ENCODE peak calls at places on chromosome 10, in seven cellular contexts. Y is colonic mucosa; O is left ventricle myocardium inferior; S is Calu3; K is fibroblast of lung; A is activated T-helper 1 cell treated with anti-CD3 and anti-CD28 coated beads, Interleukin-2, amount 50 U/mL, for 16 hours; C is amygdala. E is an unnamed sample.
A peak's percentile ranks its signal among the peaks of the same experiment; 100 is the strongest.

GRCh38 chr10:31157125-31157983 is 125.7 kb upstream of the ZNF438 start:
- DNase-seq in O (peak; percentile 76), Y (no peak), S (no peak), C (peak; percentile 52), A (no peak), K (peak; percentile 87), E (peak; percentile 86)

GRCh38 chr10:4434105-4434504 is 391.9 kb upstream of the AKR1E2 start:
- DNase-seq in C (no peak), S (no peak), K (no peak), Y (no peak), A (no peak), O (no peak), E (no peak)

GRCh38 chr10:113350311-113350710 is 202.5 kb upstream of the HABP2 start:
- DNase-seq in Y (no peak), K (no peak), C (no peak), A (no peak), O (no peak), S (no peak), E (no peak)

GRCh38 chr10:29243750-29244149 is 45.1 kb upstream of the LYZL1 start:
- DNase-seq in Y (peak; percentile 22), O (no peak), A (no peak), C (no peak), K (no peak), S (peak; percentile 32), E (no peak)

GRCh38 chr10:51397695-51398094 is 301.7 kb downstream of the CSTF2T start:
- DNase-seq in S (peak; percentile 36), Y (peak; percentile 82), C (no peak), K (peak; percentile 75), O (peak; percentile 55), A (no peak), E (peak; percentile 61)

GRCh38 chr10:71074176-71074755 is 138.1 kb upstream of the UNC5B start:
- DNase-seq in A (no peak), C (no peak), O (no peak), Y (no peak), K (no peak), S (no peak), E (no peak)

GRCh38 chr10:132410056-132410778 is 13.2 kb downstream of the PWWP2B start:
- DNase-seq in S (no peak), K (no peak), O (no peak), A (no peak), Y (no peak), C (no peak), E (no peak)

GRCh38 chr10:89283988-89284475 is 17.8 kb upstream of the IFIT2 start:
- DNase-seq in O (peak; percentile 59), S (peak; percentile 18), A (no peak), C (no peak), Y (no peak), K (peak; percentile 97), E (peak; percentile 65)

GRCh38 chr10:78327778-78328591 is 294.3 kb downstream of the RPS24 start:
- DNase-seq in O (no peak), A (no peak), Y (no peak), C (no peak), K (no peak), S (no peak), E (no peak)

GRCh38 chr10:79404231-79404609 is 41.2 kb downstream of the ZCCHC24 start:
- DNase-seq in K (peak; percentile 93), A (no peak), O (peak; percentile 66), S (no peak), C (no peak), Y (no peak), E (peak; percentile 82)

GRCh38 chr10:87618470-87619423 is 40.9 kb upstream of the PAPSS2 start:
- DNase-seq in K (no peak), C (no peak), Y (peak; percentile 82), A (no peak), O (no peak), S (no peak), E (no peak)

GRCh38 chr10:102119417-102120141 is 589 bp downstream of the LDB1 start:
- DNase-seq in C (peak; percentile 36), K (peak; percentile 58), A (no peak), O (peak; percentile 60), S (no peak), Y (peak; percentile 82), E (peak; percentile 69)

GRCh38 chr10:76881477-76882220 is 756.0 kb downstream of the KCNMA1 start:
- DNase-seq in O (no peak), C (no peak), Y (no peak), K (peak; percentile 59), A (no peak), S (no peak), E (no peak)

GRCh38 chr10:7288060-7288690 is 122.7 kb downstream of the SFMBT2 start:
- DNase-seq in Y (no peak), A (peak; percentile 11), K (no peak), O (no peak), S (no peak), C (no peak), E (no peak)

GRCh38 chr10:49751636-49752510 is 10.2 kb downstream of the OGDHL start:
- DNase-seq in Y (no peak), A (no peak), S (no peak), K (no peak), O (no peak), C (no peak), E (no peak)

E was measured in heart left ventricle.